ENCODE peak calls at places on chromosomes 6 and 20, in seven cellular contexts. B is activated CD8-positive, alpha-beta T cell treated with anti-CD3 and anti-CD28 coated beads, Interleukin-2, amount 10 ng/mL, durations not matched to agents 7 days and 5 days; W is Right ventricle myocardium inferior; V is stimulated activated naive CD8-positive, alpha-beta T cell treated with anti-CD3 and anti-CD28 coated beads, Interleukin-15, amount 100 ng/mL, for 72 hours; X is left lobe of liver; K is right cardiac atrium; E is left lung. U is an unnamed sample.

GRCh38 chr6:168530653-168531071 is 89.7 kb downstream of the SMOC2 start:
- ATAC-seq in W (no peak), E (no peak), X (no peak), B (no peak), K (no peak), V (no peak), U (no peak)

GRCh38 chr20:2329286-2329685 is 33.5 kb downstream of the TGM3 start:
- ATAC-seq in V (no peak), X (peak), B (no peak), W (no peak), E (no peak), K (no peak), U (no peak)

GRCh38 chr20:10271470-10272219 is 53.0 kb downstream of the SNAP25 start:
- ATAC-seq in X (no peak), V (no peak), K (no peak), B (no peak), E (no peak), W (no peak), U (no peak)

GRCh38 chr20:59016795-59017492 is 2.3 kb upstream of the TUBB1 start:
- ATAC-seq in W (peak), E (no peak), B (peak), X (no peak), V (peak), K (peak), U (peak)

GRCh38 chr20:57703013-57703412 is 6.8 kb downstream of the PMEPA1 start:
- ATAC-seq in W (no peak), B (no peak), X (no peak), E (no peak), V (no peak), K (no peak), U (no peak)

GRCh38 chr6:2804516-2804915 is 37.1 kb downstream of the SERPINB1 start:
- ATAC-seq in V (no peak), K (no peak), E (no peak), B (no peak), W (no peak), X (no peak), U (no peak)

GRCh38 chr6:447381-448165 is 56.0 kb downstream of the IRF4 start:
- ATAC-seq in W (no peak), E (no peak), V (peak), K (no peak), X (no peak), B (no peak), U (peak)

GRCh38 chr6:152295346-152295745 is 341.8 kb downstream of the SYNE1 start:
- ATAC-seq in K (peak), B (no peak), X (no peak), V (no peak), E (peak), W (no peak), U (no peak)

GRCh38 chr20:48941467-48941866 is 20.0 kb downstream of the ARFGEF2 start:
- ATAC-seq in B (no peak), V (no peak), W (no peak), X (no peak), K (peak), E (no peak), U (no peak)

GRCh38 chr20:17825949-17826843 is 126.4 kb downstream of the BANF2 start:
- ATAC-seq in E (no peak), X (no peak), B (no peak), V (peak), K (no peak), W (no peak), U (peak)

GRCh38 chr20:13694420-13695150 is 55.9 kb upstream of the TASP1 start:
- ATAC-seq in X (peak), W (no peak), V (no peak), K (no peak), E (peak), B (no peak), U (no peak)

GRCh38 chr6:47308674-47309325 is 905 bp downstream of the TNFRSF21 start:
- ATAC-seq in K (peak), W (peak), V (peak), X (peak), B (peak), E (peak), U (no peak)

GRCh38 chr6:18406955-18407738 is 20.0 kb downstream of the RNF144B start:
- ATAC-seq in K (no peak), W (no peak), X (no peak), B (no peak), V (no peak), E (no peak), U (no peak)

GRCh38 chr6:674956-675355 is 18.0 kb downstream of the EXOC2 start:
- ATAC-seq in E (no peak), V (peak), W (no peak), K (no peak), X (no peak), B (no peak), U (peak)

GRCh38 chr6:21653902-21654301 is 60.4 kb downstream of the SOX4 start:
- ATAC-seq in B (no peak), K (no peak), W (no peak), E (no peak), V (no peak), X (no peak), U (no peak)

GRCh38 chr6:42769051-42769450 is 12.8 kb upstream of the BICRAL start:
- ATAC-seq in E (no peak), V (no peak), B (no peak), X (no peak), W (no peak), K (no peak), U (no peak)

GRCh38 chr6:2124260-2124709 is 121.1 kb downstream of the GMDS start:
- ATAC-seq in V (no peak), X (peak), K (peak), W (peak), E (peak), B (no peak), U (no peak)

GRCh38 chr20:37295001-37295400 is 5.5 kb downstream of the MANBAL start:
- ATAC-seq in X (no peak), E (peak), V (peak), B (no peak), W (no peak), K (no peak), U (peak)

GRCh38 chr6:109237082-109237985 is 142.0 kb downstream of the CEP57L1 start:
- ATAC-seq in X (peak), B (peak), V (peak), W (no peak), E (peak), K (peak), U (peak)

GRCh38 chr6:35011096-35012041 is 122.3 kb downstream of the ANKS1A start:
- ATAC-seq in X (no peak), W (no peak), V (peak), B (no peak), K (no peak), E (no peak), U (peak)

GRCh38 chr6:170344631-170345576 is 38.3 kb downstream of the FAM120B start:
- ATAC-seq in V (peak), X (peak), K (peak), B (peak), E (peak), W (peak), U (peak)

GRCh38 chr6:30155522-30156261 is 5.3 kb downstream of the TRIM10 start:
- ATAC-seq in E (no peak), V (no peak), B (no peak), X (no peak), K (peak), W (no peak), U (no peak)

GRCh38 chr20:63191400-63191799 is 24.5 kb downstream of the YTHDF1 start:
- ATAC-seq in W (no peak), B (no peak), E (no peak), X (peak), V (no peak), K (peak), U (no peak)

GRCh38 chr6:108489699-108490098 is 71.0 kb upstream of the FOXO3 start:
- ATAC-seq in W (no peak), E (no peak), X (no peak), B (no peak), V (no peak), K (no peak), U (no peak)

GRCh38 chr6:36906539-36906938 is 20.8 kb downstream of the C6orf89 start:
- ATAC-seq in W (peak), K (peak), V (no peak), B (no peak), X (peak), E (peak), U (no peak)

GRCh38 chr6:52183131-52183530 is 3.0 kb upstream of the IL17A start:
- ATAC-seq in W (no peak), K (no peak), E (no peak), V (no peak), X (no peak), B (no peak), U (no peak)

GRCh38 chr20:8082999-8083398 is 49.1 kb upstream of the PLCB1 start:
- ATAC-seq in E (peak), V (no peak), X (no peak), B (no peak), K (peak), W (peak), U (no peak)

GRCh38 chr6:158634695-158635426 is 9.7 kb downstream of the DYNLT1 start:
- ATAC-seq in X (no peak), K (no peak), W (no peak), E (no peak), V (no peak), B (peak), U (no peak)

U was measured in activated T-helper 17 cell treated with anti-CD3 and anti-CD28 coated beads, Interleukin-2, amount 50 U/mL, for 72 hours.